ENCODE peak calls at places on chromosomes 16 and 17, in nine cellular contexts. M, R, D, Q, X, L, T, H and P are unnamed samples.

GRCh38 chr17:59838196-59838911 is 54.4 kb downstream of the TUBD1 start:
- DNase-seq in H (no peak), L (peak), T (no peak), D (peak), Q (no peak), X (peak), R (peak), M (no peak), P (no peak)

GRCh38 chr16:73060948-73061495 is 13.1 kb upstream of the ZFHX3 start:
- DNase-seq in X (peak), M (no peak), H (no peak), R (no peak), D (no peak), L (no peak), T (no peak), Q (no peak), P (no peak)

GRCh38 chr16:80681436-80681835 is 123.0 kb downstream of the CDYL2 start:
- DNase-seq in D (no peak), L (no peak), Q (no peak), R (no peak), T (no peak), H (no peak), M (no peak), X (no peak), P (no peak)

GRCh38 chr17:73622381-73622780 is 21.9 kb downstream of the SDK2 start:
- DNase-seq in D (no peak), L (no peak), Q (no peak), H (no peak), R (no peak), M (no peak), T (no peak), X (no peak), P (no peak)

GRCh38 chr16:17205279-17206139 is 265.3 kb downstream of the XYLT1 start:
- DNase-seq in R (no peak), T (peak), Q (no peak), H (no peak), M (no peak), D (peak), L (no peak), X (no peak), P (peak)

GRCh38 chr16:57620316-57621231 is 7.9 kb upstream of the ADGRG1 start:
- DNase-seq in D (peak), R (peak), T (no peak), X (peak), L (no peak), H (no peak), Q (no peak), M (no peak), P (no peak)

GRCh38 chr16:82135844-82136243 is 34.2 kb downstream of the MPHOSPH6 start:
- DNase-seq in M (no peak), L (no peak), R (no peak), D (no peak), X (no peak), Q (no peak), T (no peak), H (no peak), P (no peak)

GRCh38 chr17:76446449-76447231 is 6.3 kb downstream of the UBE2O start:
- DNase-seq in H (no peak), D (peak), M (no peak), T (no peak), R (peak), Q (peak), X (no peak), L (no peak), P (no peak)

GRCh38 chr17:39688945-39689344 is 1.1 kb upstream of the PGAP3 start:
- DNase-seq in Q (no peak), H (no peak), R (no peak), M (no peak), T (no peak), X (no peak), L (no peak), D (no peak), P (no peak)

GRCh38 chr16:51710186-51710585 is 559.1 kb upstream of the SALL1 start:
- DNase-seq in T (no peak), X (no peak), R (no peak), Q (no peak), H (no peak), M (no peak), L (no peak), D (no peak), P (no peak)

GRCh38 chr17:9470171-9470570 is 105.4 kb downstream of the STX8 start:
- DNase-seq in H (no peak), M (peak), T (no peak), L (peak), R (no peak), X (no peak), Q (no peak), D (no peak), P (no peak)

GRCh38 chr16:80940069-80940856 is 66.4 kb downstream of the CMC2 start:
- DNase-seq in R (no peak), Q (no peak), H (no peak), D (no peak), M (no peak), T (no peak), L (no peak), X (no peak), P (peak)

GRCh38 chr17:73431401-73432205 is 119.8 kb upstream of the CDC42EP4 start:
- DNase-seq in M (no peak), R (no peak), D (no peak), L (no peak), Q (no peak), T (no peak), X (no peak), H (no peak), P (no peak)

GRCh38 chr17:73003487-73003886 is 89.0 kb downstream of the SLC39A11 start:
- DNase-seq in D (no peak), Q (no peak), L (no peak), M (no peak), X (peak), H (no peak), R (peak), T (no peak), P (no peak)